ENCODE peak calls at places on chromosomes 13 and 19, in ten cellular contexts. One of them, this sample, is unnamed.

GRCh38 chr13:26855921-26856320 is 95.3 kb upstream of the GPR12 start:
- DNase-seq in HT1080: no peak
- DNase-seq in GM04504: no peak
- DNase-seq in breast epithelium: no peak
- DNase-seq in CD8-positive, alpha-beta memory T cell: no peak
- DNase-seq in mesendoderm: no peak
- DNase-seq in right cardiac atrium: no peak
- DNase-seq in amniotic epithelial cell: no peak
- DNase-seq in pons: peak; percentile 97
- DNase-seq in germinal center: no peak
- DNase-seq in this sample: no peak

GRCh38 chr19:16301999-16302694 is 22.5 kb upstream of the KLF2 start:
- DNase-seq in CD8-positive, alpha-beta memory T cell: no peak
- DNase-seq in pons: no peak
- DNase-seq in GM04504: no peak
- DNase-seq in mesendoderm: no peak
- DNase-seq in germinal center: peak; percentile 48
- DNase-seq in HT1080: peak; percentile 93
- DNase-seq in right cardiac atrium: no peak
- DNase-seq in amniotic epithelial cell: peak; percentile 36
- DNase-seq in breast epithelium: no peak
- DNase-seq in this sample: no peak

GRCh38 chr13:91774397-91774796 is 376.0 kb downstream of the GPC5 start:
- DNase-seq in CD8-positive, alpha-beta memory T cell: no peak
- DNase-seq in GM04504: no peak
- DNase-seq in amniotic epithelial cell: no peak
- DNase-seq in HT1080: no peak
- DNase-seq in pons: no peak
- DNase-seq in right cardiac atrium: no peak
- DNase-seq in mesendoderm: no peak
- DNase-seq in breast epithelium: no peak
- DNase-seq in germinal center: no peak
- DNase-seq in this sample: no peak

GRCh38 chr19:48806818-48807589 is 3.8 kb downstream of the BCAT2 start:
- DNase-seq in right cardiac atrium: no peak
- DNase-seq in amniotic epithelial cell: peak; percentile 57
- DNase-seq in pons: peak; percentile 80
- DNase-seq in breast epithelium: no peak
- DNase-seq in mesendoderm: peak; percentile 54
- DNase-seq in germinal center: no peak
- DNase-seq in HT1080: no peak
- DNase-seq in CD8-positive, alpha-beta memory T cell: no peak
- DNase-seq in GM04504: no peak
- DNase-seq in this sample: no peak

GRCh38 chr19:1616396-1616795 is 11.1 kb upstream of the UQCR11 start:
- DNase-seq in CD8-positive, alpha-beta memory T cell: no peak
- DNase-seq in mesendoderm: no peak
- DNase-seq in pons: no peak
- DNase-seq in amniotic epithelial cell: peak; percentile 78
- DNase-seq in germinal center: no peak
- DNase-seq in GM04504: no peak
- DNase-seq in breast epithelium: no peak
- DNase-seq in HT1080: no peak
- DNase-seq in right cardiac atrium: no peak
- DNase-seq in this sample: no peak

GRCh38 chr13:110297011-110297410 is 9.9 kb downstream of the COL4A1 start:
- DNase-seq in amniotic epithelial cell: no peak
- DNase-seq in pons: no peak
- DNase-seq in breast epithelium: no peak
- DNase-seq in mesendoderm: peak; percentile 96
- DNase-seq in GM04504: no peak
- DNase-seq in CD8-positive, alpha-beta memory T cell: no peak
- DNase-seq in right cardiac atrium: no peak
- DNase-seq in germinal center: no peak
- DNase-seq in HT1080: no peak
- DNase-seq in this sample: no peak

GRCh38 chr19:54021932-54022331 is 30.5 kb downstream of the CACNG6 start:
- DNase-seq in breast epithelium: no peak
- DNase-seq in amniotic epithelial cell: no peak
- DNase-seq in GM04504: no peak
- DNase-seq in germinal center: no peak
- DNase-seq in right cardiac atrium: no peak
- DNase-seq in mesendoderm: no peak
- DNase-seq in pons: no peak
- DNase-seq in HT1080: no peak
- DNase-seq in CD8-positive, alpha-beta memory T cell: no peak
- DNase-seq in this sample: no peak

GRCh38 chr19:5080030-5080644 is 111.2 kb downstream of the KDM4B start:
- DNase-seq in germinal center: no peak
- DNase-seq in amniotic epithelial cell: no peak
- DNase-seq in HT1080: no peak
- DNase-seq in pons: peak; percentile 24
- DNase-seq in breast epithelium: no peak
- DNase-seq in CD8-positive, alpha-beta memory T cell: no peak
- DNase-seq in right cardiac atrium: no peak
- DNase-seq in GM04504: no peak
- DNase-seq in mesendoderm: no peak
- DNase-seq in this sample: no peak

GRCh38 chr19:56141416-56141992 is 417 bp downstream of the ZNF444 start:
- DNase-seq in right cardiac atrium: no peak
- DNase-seq in GM04504: no peak
- DNase-seq in CD8-positive, alpha-beta memory T cell: peak; percentile 57
- DNase-seq in pons: no peak
- DNase-seq in breast epithelium: no peak
- DNase-seq in germinal center: no peak
- DNase-seq in mesendoderm: peak; percentile 45
- DNase-seq in HT1080: no peak
- DNase-seq in amniotic epithelial cell: peak; percentile 18
- DNase-seq in this sample: no peak

GRCh38 chr13:103031332-103031873 is 34.8 kb downstream of the SLC10A2 start:
- DNase-seq in GM04504: no peak
- DNase-seq in breast epithelium: no peak
- DNase-seq in amniotic epithelial cell: no peak
- DNase-seq in CD8-positive, alpha-beta memory T cell: no peak
- DNase-seq in mesendoderm: no peak
- DNase-seq in right cardiac atrium: no peak
- DNase-seq in germinal center: peak; percentile 68
- DNase-seq in HT1080: no peak
- DNase-seq in pons: no peak
- DNase-seq in this sample: no peak

GRCh38 chr13:40206241-40207109 is 460.0 kb downstream of the FOXO1 start:
- DNase-seq in right cardiac atrium: no peak
- DNase-seq in germinal center: peak; percentile 59
- DNase-seq in amniotic epithelial cell: no peak
- DNase-seq in pons: peak; percentile 73
- DNase-seq in mesendoderm: no peak
- DNase-seq in CD8-positive, alpha-beta memory T cell: peak; percentile 54
- DNase-seq in HT1080: peak; percentile 44
- DNase-seq in breast epithelium: no peak
- DNase-seq in GM04504: no peak
- DNase-seq in this sample: no peak

GRCh38 chr13:108957369-108958012 is 328.1 kb downstream of the MYO16 start:
- DNase-seq in germinal center: no peak
- DNase-seq in amniotic epithelial cell: peak; percentile 86
- DNase-seq in HT1080: peak; percentile 91
- DNase-seq in right cardiac atrium: no peak
- DNase-seq in GM04504: peak; percentile 68
- DNase-seq in mesendoderm: peak; percentile 60
- DNase-seq in CD8-positive, alpha-beta memory T cell: no peak
- DNase-seq in breast epithelium: no peak
- DNase-seq in pons: no peak
- DNase-seq in this sample: no peak

GRCh38 chr19:14149509-14149994 is 13.2 kb upstream of the ASF1B start:
- DNase-seq in germinal center: no peak
- DNase-seq in HT1080: no peak
- DNase-seq in GM04504: peak; percentile 47
- DNase-seq in amniotic epithelial cell: no peak
- DNase-seq in breast epithelium: peak; percentile 67
- DNase-seq in right cardiac atrium: peak; percentile 91
- DNase-seq in mesendoderm: no peak
- DNase-seq in CD8-positive, alpha-beta memory T cell: peak; percentile 69
- DNase-seq in pons: peak; percentile 70
- DNase-seq in this sample: peak; percentile 92

GRCh38 chr13:50268500-50268899 is 253.3 kb downstream of the KCNRG start:
- DNase-seq in germinal center: peak; percentile 11
- DNase-seq in mesendoderm: no peak
- DNase-seq in pons: no peak
- DNase-seq in HT1080: no peak
- DNase-seq in breast epithelium: no peak
- DNase-seq in GM04504: no peak
- DNase-seq in amniotic epithelial cell: peak; percentile 51
- DNase-seq in CD8-positive, alpha-beta memory T cell: no peak
- DNase-seq in right cardiac atrium: no peak
- DNase-seq in this sample: no peak

GRCh38 chr19:45508681-45508930 is 1.3 kb downstream of the VASP start:
- DNase-seq in pons: no peak
- DNase-seq in breast epithelium: no peak
- DNase-seq in right cardiac atrium: no peak
- DNase-seq in CD8-positive, alpha-beta memory T cell: no peak
- DNase-seq in germinal center: no peak
- DNase-seq in mesendoderm: no peak
- DNase-seq in HT1080: no peak
- DNase-seq in amniotic epithelial cell: no peak
- DNase-seq in GM04504: no peak
- DNase-seq in this sample: no peak

GRCh38 chr13:39684531-39685137 is 29.2 kb downstream of the COG6 start:
- DNase-seq in HT1080: peak; percentile 3
- DNase-seq in pons: peak; percentile 73
- DNase-seq in CD8-positive, alpha-beta memory T cell: no peak
- DNase-seq in amniotic epithelial cell: peak; percentile 60
- DNase-seq in mesendoderm: peak; percentile 35
- DNase-seq in germinal center: peak; percentile 31
- DNase-seq in breast epithelium: no peak
- DNase-seq in right cardiac atrium: no peak
- DNase-seq in GM04504: no peak
- DNase-seq in this sample: no peak

GRCh38 chr19:47776568-47776967 is 1.9 kb upstream of the SELENOW start:
- DNase-seq in right cardiac atrium: no peak
- DNase-seq in pons: peak; percentile 73
- DNase-seq in mesendoderm: peak; percentile 82
- DNase-seq in CD8-positive, alpha-beta memory T cell: no peak
- DNase-seq in HT1080: peak; percentile 38
- DNase-seq in germinal center: no peak
- DNase-seq in breast epithelium: no peak
- DNase-seq in GM04504: no peak
- DNase-seq in amniotic epithelial cell: no peak
- DNase-seq in this sample: no peak

GRCh38 chr13:71240906-71241305 is 626.1 kb downstream of the DACH1 start:
- DNase-seq in germinal center: no peak
- DNase-seq in GM04504: no peak
- DNase-seq in HT1080: no peak
- DNase-seq in CD8-positive, alpha-beta memory T cell: no peak
- DNase-seq in right cardiac atrium: no peak
- DNase-seq in amniotic epithelial cell: peak; percentile 15
- DNase-seq in pons: peak; percentile 18
- DNase-seq in breast epithelium: no peak
- DNase-seq in mesendoderm: peak; percentile 24
- DNase-seq in this sample: no peak

GRCh38 chr13:21395953-21396352 is 63.1 kb downstream of the ZDHHC20 start:
- DNase-seq in mesendoderm: no peak
- DNase-seq in amniotic epithelial cell: no peak
- DNase-seq in breast epithelium: no peak
- DNase-seq in right cardiac atrium: no peak
- DNase-seq in pons: no peak
- DNase-seq in germinal center: no peak
- DNase-seq in GM04504: no peak
- DNase-seq in CD8-positive, alpha-beta memory T cell: no peak
- DNase-seq in HT1080: no peak
- DNase-seq in this sample: no peak

GRCh38 chr13:79621449-79621848 is 140.5 kb downstream of the NDFIP2 start:
- DNase-seq in pons: no peak
- DNase-seq in GM04504: no peak
- DNase-seq in germinal center: no peak
- DNase-seq in CD8-positive, alpha-beta memory T cell: no peak
- DNase-seq in amniotic epithelial cell: no peak
- DNase-seq in HT1080: no peak
- DNase-seq in breast epithelium: no peak
- DNase-seq in mesendoderm: no peak
- DNase-seq in right cardiac atrium: no peak
- DNase-seq in this sample: no peak

GRCh38 chr19:16363852-16364230 is 39.2 kb downstream of the KLF2 start:
- DNase-seq in amniotic epithelial cell: no peak
- DNase-seq in germinal center: no peak
- DNase-seq in CD8-positive, alpha-beta memory T cell: no peak
- DNase-seq in HT1080: no peak
- DNase-seq in mesendoderm: no peak
- DNase-seq in GM04504: no peak
- DNase-seq in breast epithelium: no peak
- DNase-seq in pons: no peak
- DNase-seq in right cardiac atrium: no peak
- DNase-seq in this sample: no peak

GRCh38 chr19:56567274-56568120 is at the start of gene ZNF470:
- DNase-seq in GM04504: peak; percentile 83
- DNase-seq in mesendoderm: peak; percentile 96
- DNase-seq in breast epithelium: peak; percentile 95
- DNase-seq in amniotic epithelial cell: peak; percentile 87
- DNase-seq in pons: peak; percentile 89
- DNase-seq in right cardiac atrium: peak; percentile 97
- DNase-seq in germinal center: peak; percentile 93
- DNase-seq in HT1080: peak; percentile 66
- DNase-seq in CD8-positive, alpha-beta memory T cell: peak; percentile 89
- DNase-seq in this sample: peak; percentile 98

GRCh38 chr13:65985632-65986031 is 1244.5 kb downstream of the PCDH9 start:
- DNase-seq in right cardiac atrium: no peak
- DNase-seq in germinal center: no peak
- DNase-seq in pons: no peak
- DNase-seq in breast epithelium: no peak
- DNase-seq in amniotic epithelial cell: no peak
- DNase-seq in mesendoderm: peak; percentile 62
- DNase-seq in HT1080: no peak
- DNase-seq in GM04504: no peak
- DNase-seq in CD8-positive, alpha-beta memory T cell: no peak
- DNase-seq in this sample: no peak

GRCh38 chr19:41355802-41356201 is 2.1 kb upstream of the TGFB1 start:
- DNase-seq in GM04504: no peak
- DNase-seq in germinal center: no peak
- DNase-seq in mesendoderm: no peak
- DNase-seq in breast epithelium: no peak
- DNase-seq in right cardiac atrium: peak; percentile 36
- DNase-seq in CD8-positive, alpha-beta memory T cell: no peak
- DNase-seq in amniotic epithelial cell: no peak
- DNase-seq in pons: no peak
- DNase-seq in HT1080: no peak
- DNase-seq in this sample: no peak

GRCh38 chr19:29505034-29505824 is 20.6 kb upstream of the VSTM2B start:
- DNase-seq in GM04504: no peak
- DNase-seq in CD8-positive, alpha-beta memory T cell: no peak
- DNase-seq in mesendoderm: no peak
- DNase-seq in breast epithelium: no peak
- DNase-seq in pons: peak; percentile 98
- DNase-seq in germinal center: no peak
- DNase-seq in amniotic epithelial cell: no peak
- DNase-seq in HT1080: no peak
- DNase-seq in right cardiac atrium: no peak
- DNase-seq in this sample: no peak

GRCh38 chr19:2034729-2035589 is 16.1 kb downstream of the MKNK2 start:
- DNase-seq in GM04504: no peak
- DNase-seq in amniotic epithelial cell: peak; percentile 40
- DNase-seq in mesendoderm: peak; percentile 86
- DNase-seq in right cardiac atrium: no peak
- DNase-seq in CD8-positive, alpha-beta memory T cell: peak; percentile 72
- DNase-seq in breast epithelium: no peak
- DNase-seq in HT1080: no peak
- DNase-seq in pons: no peak
- DNase-seq in germinal center: peak; percentile 74
- DNase-seq in this sample: peak; percentile 63

GRCh38 chr13:82758056-82758455 is 1124.2 kb downstream of the SLITRK1 start:
- DNase-seq in right cardiac atrium: no peak
- DNase-seq in breast epithelium: no peak
- DNase-seq in germinal center: no peak
- DNase-seq in mesendoderm: peak; percentile 94
- DNase-seq in pons: peak; percentile 14
- DNase-seq in HT1080: peak; percentile 56
- DNase-seq in CD8-positive, alpha-beta memory T cell: no peak
- DNase-seq in amniotic epithelial cell: no peak
- DNase-seq in GM04504: no peak
- DNase-seq in this sample: no peak

GRCh38 chr19:55617426-55617825 is 6.9 kb downstream of the ZNF784 start:
- DNase-seq in breast epithelium: no peak
- DNase-seq in germinal center: no peak
- DNase-seq in HT1080: peak; percentile 37
- DNase-seq in amniotic epithelial cell: no peak
- DNase-seq in CD8-positive, alpha-beta memory T cell: no peak
- DNase-seq in right cardiac atrium: no peak
- DNase-seq in pons: no peak
- DNase-seq in GM04504: no peak
- DNase-seq in mesendoderm: no peak
- DNase-seq in this sample: no peak

This sample was measured in Right ventricle myocardium superior.